ENCODE peak calls at places on chromosomes 16 and 17, in ten cellular contexts. D is NCI-H2081, S is AG08396, K is anterior cingulate cortex, G is activated T-helper 1 cell treated with Interleukin-2 at 50 U/mL for 16 hours, O is A549, P is HuH-7, M is ACHN, J is SW480, A is T-helper 2 cell. U is an unnamed sample.

GRCh38 chr16:57390635-57391307 is 13.8 kb upstream of the CCL17 start:
- DNase-seq in D (no peak), S (no peak), K (no peak), G (no peak), O (no peak), P (no peak), M (no peak), J (no peak), A (no peak), U (no peak)

GRCh38 chr16:69711115-69711740 is 15.1 kb downstream of the NQO1 start:
- DNase-seq in D (no peak), S (peak), K (no peak), G (no peak), O (no peak), P (no peak), M (no peak), J (no peak), A (no peak), U (no peak)

GRCh38 chr17:83079766-83080616 is 582 bp downstream of the METRNL start:
- DNase-seq in D (no peak), S (peak), K (no peak), G (no peak), O (no peak), P (no peak), M (no peak), J (no peak), A (no peak), U (no peak)

GRCh38 chr16:3170440-3171180 is 17.4 kb upstream of the OR1F1 start:
- DNase-seq in D (no peak), S (no peak), K (no peak), G (no peak), O (no peak), P (no peak), M (peak), J (no peak), A (no peak), U (no peak)

GRCh38 chr17:16269658-16270057 is 52.6 kb downstream of the PIGL start:
- DNase-seq in D (no peak), S (peak), K (no peak), G (no peak), O (no peak), P (no peak), M (peak), J (no peak), A (no peak), U (no peak)

GRCh38 chr17:14871921-14872320 is 393.2 kb downstream of the PMP22 start:
- DNase-seq in D (no peak), S (no peak), K (no peak), G (no peak), O (no peak), P (no peak), M (no peak), J (no peak), A (no peak), U (no peak)

GRCh38 chr17:56653877-56654276 is 60.4 kb downstream of the NOG start:
- DNase-seq in D (no peak), S (peak), K (no peak), G (peak), O (peak), P (peak), M (peak), J (peak), A (no peak), U (no peak)

GRCh38 chr17:1648582-1649115 is 1.0 kb downstream of the RILP start:
- DNase-seq in D (peak), S (peak), K (peak), G (peak), O (peak), P (peak), M (peak), J (peak), A (peak), U (peak)

GRCh38 chr17:50257574-50258224 is 16.6 kb upstream of the TMEM92 start:
- DNase-seq in D (no peak), S (peak), K (no peak), G (no peak), O (no peak), P (peak), M (no peak), J (no peak), A (no peak), U (no peak)

GRCh38 chr17:40343126-40344119 is 21.1 kb downstream of the GJD3 start:
- DNase-seq in D (peak), S (no peak), K (no peak), G (no peak), O (no peak), P (no peak), M (no peak), J (no peak), A (no peak), U (no peak)

GRCh38 chr17:37065486-37066321 is 117.0 kb downstream of the AATF start:
- DNase-seq in D (no peak), S (no peak), K (no peak), G (no peak), O (no peak), P (no peak), M (no peak), J (no peak), A (no peak), U (no peak)

GRCh38 chr17:33200116-33200515 is 93.0 kb downstream of the ASIC2 start:
- DNase-seq in D (no peak), S (no peak), K (no peak), G (no peak), O (peak), P (no peak), M (peak), J (no peak), A (no peak), U (no peak)

GRCh38 chr17:65633988-65634387 is 72.5 kb upstream of the AXIN2 start:
- DNase-seq in D (no peak), S (no peak), K (no peak), G (no peak), O (peak), P (no peak), M (no peak), J (no peak), A (no peak), U (no peak)

GRCh38 chr16:86483-86952 is 8.5 kb downstream of the MPG start:
- DNase-seq in D (no peak), S (no peak), K (no peak), G (no peak), O (no peak), P (no peak), M (no peak), J (no peak), A (no peak), U (no peak)

GRCh38 chr16:23508589-23509440 is 1.5 kb downstream of the GGA2 start:
- DNase-seq in D (no peak), S (no peak), K (no peak), G (no peak), O (no peak), P (no peak), M (no peak), J (no peak), A (no peak), U (no peak)

GRCh38 chr16:86519649-86520316 is 9.5 kb downstream of the FOXF1 start:
- DNase-seq in D (peak), S (peak), K (peak), G (peak), O (peak), P (peak), M (peak), J (peak), A (peak), U (peak)

GRCh38 chr17:68398731-68399637 is 58.3 kb downstream of the WIPI1 start:
- DNase-seq in D (peak), S (peak), K (no peak), G (no peak), O (peak), P (peak), M (peak), J (peak), A (no peak), U (no peak)

GRCh38 chr16:50735629-50736122 is 6.2 kb upstream of the CYLD start:
- DNase-seq in D (no peak), S (no peak), K (no peak), G (no peak), O (no peak), P (no peak), M (no peak), J (no peak), A (no peak), U (no peak)

GRCh38 chr16:57703416-57704010 is 8.9 kb downstream of the DRC7 start:
- DNase-seq in D (no peak), S (no peak), K (no peak), G (no peak), O (no peak), P (no peak), M (no peak), J (no peak), A (no peak), U (no peak)

GRCh38 chr17:72711531-72712310 is 380.8 kb downstream of the SLC39A11 start:
- DNase-seq in D (no peak), S (no peak), K (no peak), G (no peak), O (no peak), P (no peak), M (no peak), J (no peak), A (no peak), U (no peak)

GRCh38 chr17:74481621-74482020 is 15.2 kb downstream of the CD300A start:
- DNase-seq in D (no peak), S (no peak), K (no peak), G (no peak), O (no peak), P (no peak), M (no peak), J (no peak), A (no peak), U (no peak)

GRCh38 chr16:46972971-46973456 is 460 bp downstream of the DNAJA2 start:
- DNase-seq in D (no peak), S (peak), K (no peak), G (peak), O (no peak), P (peak), M (peak), J (peak), A (peak), U (no peak)

GRCh38 chr17:68733241-68734176 is 132.3 kb upstream of the FAM20A start:
- DNase-seq in D (no peak), S (no peak), K (no peak), G (no peak), O (no peak), P (no peak), M (peak), J (no peak), A (no peak), U (no peak)

GRCh38 chr16:9308300-9309209 is 217.1 kb downstream of the HAPSTR1 start:
- DNase-seq in D (no peak), S (no peak), K (no peak), G (no peak), O (no peak), P (no peak), M (no peak), J (peak), A (no peak), U (no peak)

GRCh38 chr16:684067-684794 is at the start of gene JMJD8:
- DNase-seq in D (peak), S (peak), K (peak), G (peak), O (peak), P (peak), M (peak), J (peak), A (peak), U (peak)

GRCh38 chr17:80112471-80113032 is 11.2 kb downstream of the GAA start:
- DNase-seq in D (no peak), S (no peak), K (no peak), G (no peak), O (no peak), P (no peak), M (no peak), J (no peak), A (no peak), U (no peak)

GRCh38 chr17:66464921-66465320 is 162.5 kb downstream of the PRKCA start:
- DNase-seq in D (no peak), S (no peak), K (no peak), G (no peak), O (no peak), P (no peak), M (no peak), J (no peak), A (no peak), U (no peak)

GRCh38 chr17:40909755-40910154 is 24.7 kb upstream of the KRT20 start:
- DNase-seq in D (peak), S (peak), K (no peak), G (no peak), O (no peak), P (no peak), M (no peak), J (peak), A (no peak), U (no peak)

GRCh38 chr16:30949655-30950515 is 1.0 kb downstream of the ORAI3 start:
- DNase-seq in D (no peak), S (peak), K (no peak), G (no peak), O (peak), P (peak), M (peak), J (peak), A (no peak), U (peak)

GRCh38 chr17:44539664-44540063 is 17.6 kb upstream of the FZD2 start:
- DNase-seq in D (no peak), S (no peak), K (no peak), G (no peak), O (no peak), P (no peak), M (no peak), J (no peak), A (no peak), U (no peak)

GRCh38 chr17:47204722-47205418 is 4.3 kb upstream of the MYL4 start:
- DNase-seq in D (no peak), S (no peak), K (peak), G (no peak), O (no peak), P (no peak), M (peak), J (peak), A (no peak), U (peak)

GRCh38 chr16:1494129-1494640 is 1.0 kb downstream of the TELO2 start:
- DNase-seq in D (peak), S (peak), K (no peak), G (no peak), O (peak), P (peak), M (peak), J (no peak), A (no peak), U (no peak)

GRCh38 chr16:58365623-58366022 is 26.6 kb upstream of the GINS3 start:
- DNase-seq in D (no peak), S (no peak), K (no peak), G (no peak), O (no peak), P (no peak), M (no peak), J (no peak), A (no peak), U (no peak)

GRCh38 chr17:41792835-41793748 is 6.6 kb upstream of the JUP start:
- DNase-seq in D (no peak), S (no peak), K (no peak), G (no peak), O (peak), P (peak), M (peak), J (peak), A (no peak), U (no peak)

GRCh38 chr16:11308493-11309283 is 27.6 kb upstream of the PRM1 start:
- DNase-seq in D (no peak), S (no peak), K (no peak), G (no peak), O (no peak), P (no peak), M (no peak), J (no peak), A (no peak), U (no peak)

GRCh38 chr16:50741808-50742520 is at the start of gene CYLD:
- DNase-seq in D (peak), S (peak), K (peak), G (peak), O (peak), P (peak), M (peak), J (peak), A (peak), U (peak)